ENCODE peak calls at places on chromosomes 1 and 21, in four cellular contexts. One of them, this sample, is unnamed.

GRCh38 chr1:153494976-153495535 is 34.6 kb upstream of the S100A7 start:
- DNase-seq in WTC11: peak
- DNase-seq in K562: peak
- DNase-seq in HepG2: peak
- DNase-seq in this sample: peak

GRCh38 chr21:44907966-44908364 is 12.7 kb downstream of the ITGB2 start:
- DNase-seq in WTC11: no peak
- DNase-seq in K562: peak
- DNase-seq in HepG2: no peak
- DNase-seq in this sample: no peak

GRCh38 chr1:178579562-178579961 is 66.7 kb downstream of the TEX35 start:
- DNase-seq in WTC11: no peak
- DNase-seq in K562: no peak
- DNase-seq in HepG2: no peak
- DNase-seq in this sample: no peak

GRCh38 chr1:66331641-66332523 is 202.1 kb upstream of the SGIP1 start:
- DNase-seq in WTC11: peak
- DNase-seq in K562: no peak
- DNase-seq in HepG2: no peak
- DNase-seq in this sample: peak

GRCh38 chr1:52707927-52708655 is 9.9 kb upstream of the COA7 start:
- DNase-seq in WTC11: no peak
- DNase-seq in K562: no peak
- DNase-seq in HepG2: peak
- DNase-seq in this sample: no peak

GRCh38 chr1:6080469-6080868 is 34.8 kb downstream of the KCNAB2 start:
- DNase-seq in WTC11: no peak
- DNase-seq in K562: peak
- DNase-seq in HepG2: no peak
- DNase-seq in this sample: peak

GRCh38 chr1:52751589-52752306 is 25.5 kb downstream of the ZYG11B start:
- DNase-seq in WTC11: no peak
- DNase-seq in K562: peak
- DNase-seq in HepG2: no peak
- DNase-seq in this sample: no peak

GRCh38 chr1:36971832-36972231 is 62.5 kb downstream of the GRIK3 start:
- DNase-seq in WTC11: no peak
- DNase-seq in K562: no peak
- DNase-seq in HepG2: no peak
- DNase-seq in this sample: no peak

GRCh38 chr1:4585216-4585615 is 69.2 kb upstream of the AJAP1 start:
- DNase-seq in WTC11: peak
- DNase-seq in K562: peak
- DNase-seq in HepG2: no peak
- DNase-seq in this sample: peak
- TF ChIP-seq FOXJ3 in WTC11: no peak
- TF ChIP-seq FOXJ3 in K562: no peak
- TF ChIP-seq FOXJ3 in HepG2: no peak
- TF ChIP-seq FOXJ3 in this sample: no peak

DNA sequence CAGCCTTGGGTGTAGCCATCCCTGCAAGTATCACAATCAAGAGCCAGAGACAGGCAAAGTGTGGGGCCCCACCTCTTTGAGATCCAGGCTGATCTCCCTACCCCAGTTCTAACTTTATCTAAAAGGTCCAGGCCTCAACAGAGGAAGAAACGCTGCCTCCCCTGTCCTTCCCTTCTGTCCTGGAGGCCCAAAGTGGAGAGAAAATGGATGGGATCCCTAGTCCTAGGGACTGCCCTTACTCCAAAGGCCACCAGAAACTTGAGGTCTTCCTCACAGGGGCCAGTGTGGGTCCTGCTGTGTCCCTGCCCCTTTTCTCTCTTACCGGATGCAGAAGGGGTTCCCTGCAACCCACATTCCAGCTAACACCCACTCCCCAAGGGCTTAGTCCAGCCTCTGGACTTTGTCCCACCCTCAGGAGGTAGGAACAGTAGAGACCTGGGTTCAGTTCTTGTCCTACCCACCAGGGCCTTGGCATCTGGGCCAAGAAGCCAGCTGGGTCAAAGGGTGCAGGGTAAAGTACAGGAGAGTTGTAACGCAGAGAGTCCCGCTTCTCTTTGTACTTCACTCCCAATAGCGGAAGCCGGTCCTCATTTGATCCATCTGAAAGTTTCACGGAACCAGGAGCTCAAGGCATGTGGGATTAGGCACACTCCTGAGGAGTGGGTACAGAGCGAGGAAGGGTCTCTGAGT is 1.9 kb downstream of the HDGF start:
- DNase-seq in WTC11: no peak
- DNase-seq in K562: no peak
- DNase-seq in HepG2: peak
- DNase-seq in this sample: no peak
- TF ChIP-seq FOXJ3 in WTC11: no peak
- TF ChIP-seq FOXJ3 in K562: no peak
- TF ChIP-seq FOXJ3 in HepG2: no peak
- TF ChIP-seq FOXJ3 in this sample: no peak

GRCh38 chr1:160258177-160258798 is 4.1 kb downstream of the DCAF8 start:
- DNase-seq in WTC11: no peak
- DNase-seq in K562: no peak
- DNase-seq in HepG2: no peak
- DNase-seq in this sample: no peak
- TF ChIP-seq FOXJ3 in WTC11: no peak
- TF ChIP-seq FOXJ3 in K562: no peak
- TF ChIP-seq FOXJ3 in HepG2: no peak
- TF ChIP-seq FOXJ3 in this sample: no peak

DNA sequence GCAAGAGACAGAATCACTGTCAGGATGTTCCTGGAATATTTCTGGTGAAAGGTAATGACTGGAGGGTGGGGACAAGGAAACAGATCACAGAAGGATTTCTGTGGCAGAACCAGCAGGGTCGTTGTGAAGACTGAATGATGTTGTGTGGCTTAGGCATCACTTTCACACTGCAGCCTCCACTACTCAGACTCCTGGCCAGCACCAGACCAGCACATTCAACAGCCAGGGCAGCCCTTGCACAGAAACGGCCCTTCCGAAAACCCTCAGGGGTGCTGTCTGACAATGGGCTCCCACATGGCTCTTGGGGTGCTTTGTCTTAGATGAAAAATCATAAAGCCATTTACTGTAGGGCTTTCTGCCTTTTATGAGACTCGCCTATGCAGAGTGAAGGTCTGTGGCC is 3.8 kb upstream of the RAB7B start:
- DNase-seq in WTC11: no peak
- DNase-seq in K562: no peak
- DNase-seq in HepG2: no peak
- DNase-seq in this sample: no peak
- TF ChIP-seq FOXJ3 in WTC11: no peak
- TF ChIP-seq FOXJ3 in K562: no peak
- TF ChIP-seq FOXJ3 in HepG2: no peak
- TF ChIP-seq FOXJ3 in this sample: no peak

GRCh38 chr1:224497714-224498573 is 63.3 kb upstream of the WDR26 start:
- DNase-seq in WTC11: peak
- DNase-seq in K562: no peak
- DNase-seq in HepG2: no peak
- DNase-seq in this sample: no peak
- TF ChIP-seq FOXJ3 in WTC11: no peak
- TF ChIP-seq FOXJ3 in K562: no peak
- TF ChIP-seq FOXJ3 in HepG2: no peak
- TF ChIP-seq FOXJ3 in this sample: no peak

GRCh38 chr1:58251415-58252073 is 295.0 kb downstream of the OMA1 start:
- DNase-seq in WTC11: peak
- DNase-seq in K562: peak
- DNase-seq in HepG2: peak
- DNase-seq in this sample: peak
- TF ChIP-seq FOXJ3 in WTC11: no peak
- TF ChIP-seq FOXJ3 in K562: no peak
- TF ChIP-seq FOXJ3 in HepG2: no peak
- TF ChIP-seq FOXJ3 in this sample: no peak

This sample was measured in SK-N-SH.